ENCODE peak calls at places on chromosomes 13 and 19, in seven cellular contexts. One of them, this sample, is unnamed.

GRCh38 chr19:33152178-33152577 is 20.3 kb downstream of the WDR88 start:
- DNase-seq in COR-L47: no peak
- DNase-seq in naive thymus-derived CD8-positive, alpha-beta T cell: no peak
- DNase-seq in CD4-positive, alpha-beta T cell: no peak
- DNase-seq in hippocampal formation: no peak
- DNase-seq in GM04503: no peak
- DNase-seq in stimulated activated CD4-positive, alpha-beta T cell treated with anti-CD3 and anti-CD28 coated beads, Interleukin-4, amount 100 ng/mL, for 4 hours: no peak
- DNase-seq in this sample: no peak

GRCh38 chr13:111893607-111894443 is 173.1 kb upstream of the SOX1 start:
- DNase-seq in COR-L47: no peak
- DNase-seq in naive thymus-derived CD8-positive, alpha-beta T cell: no peak
- DNase-seq in CD4-positive, alpha-beta T cell: no peak
- DNase-seq in hippocampal formation: no peak
- DNase-seq in GM04503: no peak
- DNase-seq in stimulated activated CD4-positive, alpha-beta T cell treated with anti-CD3 and anti-CD28 coated beads, Interleukin-4, amount 100 ng/mL, for 4 hours: no peak
- DNase-seq in this sample: no peak

GRCh38 chr13:101535192-101535746 is 82.8 kb downstream of the ITGBL1 start:
- DNase-seq in COR-L47: no peak
- DNase-seq in naive thymus-derived CD8-positive, alpha-beta T cell: no peak
- DNase-seq in CD4-positive, alpha-beta T cell: no peak
- DNase-seq in hippocampal formation: no peak
- DNase-seq in GM04503: no peak
- DNase-seq in stimulated activated CD4-positive, alpha-beta T cell treated with anti-CD3 and anti-CD28 coated beads, Interleukin-4, amount 100 ng/mL, for 4 hours: no peak
- DNase-seq in this sample: no peak

GRCh38 chr19:6753178-6754031 is 13.8 kb downstream of the SH2D3A start:
- DNase-seq in COR-L47: no peak
- DNase-seq in naive thymus-derived CD8-positive, alpha-beta T cell: peak
- DNase-seq in CD4-positive, alpha-beta T cell: peak
- DNase-seq in hippocampal formation: no peak
- DNase-seq in GM04503: no peak
- DNase-seq in stimulated activated CD4-positive, alpha-beta T cell treated with anti-CD3 and anti-CD28 coated beads, Interleukin-4, amount 100 ng/mL, for 4 hours: peak
- DNase-seq in this sample: no peak

GRCh38 chr19:33459691-33460090 is 61.9 kb downstream of the PEPD start:
- DNase-seq in COR-L47: no peak
- DNase-seq in naive thymus-derived CD8-positive, alpha-beta T cell: no peak
- DNase-seq in CD4-positive, alpha-beta T cell: no peak
- DNase-seq in hippocampal formation: no peak
- DNase-seq in GM04503: no peak
- DNase-seq in stimulated activated CD4-positive, alpha-beta T cell treated with anti-CD3 and anti-CD28 coated beads, Interleukin-4, amount 100 ng/mL, for 4 hours: no peak
- DNase-seq in this sample: no peak

GRCh38 chr19:45421953-45422498 is 1.7 kb downstream of the ERCC1 start:
- DNase-seq in COR-L47: no peak
- DNase-seq in naive thymus-derived CD8-positive, alpha-beta T cell: no peak
- DNase-seq in CD4-positive, alpha-beta T cell: no peak
- DNase-seq in hippocampal formation: no peak
- DNase-seq in GM04503: no peak
- DNase-seq in stimulated activated CD4-positive, alpha-beta T cell treated with anti-CD3 and anti-CD28 coated beads, Interleukin-4, amount 100 ng/mL, for 4 hours: no peak
- DNase-seq in this sample: no peak

GRCh38 chr13:110976785-110977184 is 61.9 kb upstream of the ANKRD10 start:
- DNase-seq in COR-L47: no peak
- DNase-seq in naive thymus-derived CD8-positive, alpha-beta T cell: no peak
- DNase-seq in CD4-positive, alpha-beta T cell: no peak
- DNase-seq in hippocampal formation: no peak
- DNase-seq in GM04503: no peak
- DNase-seq in stimulated activated CD4-positive, alpha-beta T cell treated with anti-CD3 and anti-CD28 coated beads, Interleukin-4, amount 100 ng/mL, for 4 hours: no peak
- DNase-seq in this sample: no peak

GRCh38 chr19:4686700-4687099 is 16.6 kb upstream of the MYDGF start:
- DNase-seq in COR-L47: no peak
- DNase-seq in naive thymus-derived CD8-positive, alpha-beta T cell: no peak
- DNase-seq in CD4-positive, alpha-beta T cell: no peak
- DNase-seq in hippocampal formation: no peak
- DNase-seq in GM04503: no peak
- DNase-seq in stimulated activated CD4-positive, alpha-beta T cell treated with anti-CD3 and anti-CD28 coated beads, Interleukin-4, amount 100 ng/mL, for 4 hours: no peak
- DNase-seq in this sample: no peak

GRCh38 chr19:42376177-42376555 is 13.9 kb downstream of the CNFN start:
- DNase-seq in COR-L47: no peak
- DNase-seq in naive thymus-derived CD8-positive, alpha-beta T cell: no peak
- DNase-seq in CD4-positive, alpha-beta T cell: no peak
- DNase-seq in hippocampal formation: no peak
- DNase-seq in GM04503: no peak
- DNase-seq in stimulated activated CD4-positive, alpha-beta T cell treated with anti-CD3 and anti-CD28 coated beads, Interleukin-4, amount 100 ng/mL, for 4 hours: no peak
- DNase-seq in this sample: no peak

GRCh38 chr13:108919036-108919907 is 289.9 kb downstream of the MYO16 start:
- DNase-seq in COR-L47: no peak
- DNase-seq in naive thymus-derived CD8-positive, alpha-beta T cell: no peak
- DNase-seq in CD4-positive, alpha-beta T cell: no peak
- DNase-seq in hippocampal formation: no peak
- DNase-seq in GM04503: no peak
- DNase-seq in stimulated activated CD4-positive, alpha-beta T cell treated with anti-CD3 and anti-CD28 coated beads, Interleukin-4, amount 100 ng/mL, for 4 hours: no peak
- DNase-seq in this sample: no peak

GRCh38 chr13:109412232-109412935 is 374.0 kb downstream of the IRS2 start:
- DNase-seq in COR-L47: peak
- DNase-seq in naive thymus-derived CD8-positive, alpha-beta T cell: no peak
- DNase-seq in CD4-positive, alpha-beta T cell: no peak
- DNase-seq in hippocampal formation: peak
- DNase-seq in GM04503: no peak
- DNase-seq in stimulated activated CD4-positive, alpha-beta T cell treated with anti-CD3 and anti-CD28 coated beads, Interleukin-4, amount 100 ng/mL, for 4 hours: no peak
- DNase-seq in this sample: peak

GRCh38 chr13:51802601-51803000 is 1.4 kb downstream of the DHRS12 start:
- DNase-seq in COR-L47: no peak
- DNase-seq in naive thymus-derived CD8-positive, alpha-beta T cell: no peak
- DNase-seq in CD4-positive, alpha-beta T cell: no peak
- DNase-seq in hippocampal formation: no peak
- DNase-seq in GM04503: no peak
- DNase-seq in stimulated activated CD4-positive, alpha-beta T cell treated with anti-CD3 and anti-CD28 coated beads, Interleukin-4, amount 100 ng/mL, for 4 hours: no peak
- DNase-seq in this sample: no peak

This sample was measured in amygdala.